ENCODE peak calls at places on chromosome 6, in ten cellular contexts. M is RPMI7951; K is RPMI8226; G is sciatic nerve; V is nephron progenitor cell; S is neural crest cell; H is immature natural killer cell; N is caudate nucleus; P is adrenal gland; C is stimulated activated CD8-positive, alpha-beta memory T cell treated with anti-CD3 and anti-CD28 coated beads, Interleukin-7, amount 100 ng/mL, for 48 hours. I is an unnamed sample.

GRCh38 chr6:33987531-33988021 is 158.3 kb downstream of the GRM4 start:
- DNase-seq in K (no peak), C (no peak), S (no peak), P (no peak), G (no peak), H (no peak), V (no peak), M (peak; percentile 9), N (no peak), I (no peak)

GRCh38 chr6:89302936-89303335 is 12.2 kb downstream of the GABRR2 start:
- DNase-seq in S (no peak), N (no peak), V (no peak), K (no peak), C (no peak), G (no peak), P (no peak), M (no peak), H (no peak), I (no peak)

GRCh38 chr6:4351857-4352669 is 216.7 kb upstream of the ECI2 start:
- DNase-seq in N (peak; percentile 47), G (peak; percentile 76), M (peak; percentile 97), C (no peak), P (peak; percentile 79), K (no peak), H (no peak), S (no peak), V (no peak), I (no peak)

GRCh38 chr6:52293067-52293466 is 8.5 kb upstream of the MCM3 start:
- DNase-seq in V (no peak), H (no peak), N (no peak), K (peak; percentile 88), S (no peak), G (no peak), C (no peak), P (no peak), M (no peak), I (no peak)

GRCh38 chr6:166826264-166826663 is 130.1 kb downstream of the RNASET2 start:
- DNase-seq in C (no peak), H (no peak), P (no peak), S (no peak), N (no peak), K (no peak), M (no peak), V (no peak), G (no peak), I (no peak)

GRCh38 chr6:85494551-85495337 is 44.9 kb downstream of the NT5E start:
- DNase-seq in M (peak; percentile 35), C (no peak), G (no peak), N (no peak), V (no peak), H (no peak), S (no peak), P (no peak), K (no peak), I (no peak)

GRCh38 chr6:14665827-14666724 is 548.5 kb downstream of the CD83 start:
- DNase-seq in G (no peak), V (no peak), C (peak; percentile 71), S (no peak), P (peak; percentile 58), K (no peak), N (no peak), H (no peak), M (peak; percentile 96), I (no peak)

GRCh38 chr6:46199387-46199786 is 28.6 kb upstream of the ENPP5 start:
- DNase-seq in V (no peak), P (peak; percentile 41), K (no peak), S (no peak), N (no peak), G (no peak), M (no peak), C (no peak), H (no peak), I (no peak)

GRCh38 chr6:28357036-28357435 is 7.3 kb downstream of the ZKSCAN3 start:
- DNase-seq in N (no peak), G (no peak), V (no peak), P (no peak), M (no peak), H (no peak), C (no peak), K (no peak), S (no peak), I (no peak)